ENCODE peak calls at places on chromosomes 3 and 15, in five cellular contexts. One of them, this sample, is unnamed.

GRCh38 chr3:173800154-173800553 is 402.6 kb downstream of the NLGN1 start:
- DNase-seq in GM12878: no peak
- DNase-seq in SK-N-SH: no peak
- DNase-seq in K562: no peak
- DNase-seq in HepG2: no peak
- DNase-seq in this sample: no peak

GRCh38 chr15:73749533-73749932 is 3.6 kb downstream of the INSYN1 start:
- DNase-seq in GM12878: no peak
- DNase-seq in SK-N-SH: no peak
- DNase-seq in K562: no peak
- DNase-seq in HepG2: no peak
- DNase-seq in this sample: no peak

GRCh38 chr3:106261396-106261795 is 392.6 kb upstream of the CBLB start:
- DNase-seq in GM12878: no peak
- DNase-seq in SK-N-SH: no peak
- DNase-seq in K562: no peak
- DNase-seq in HepG2: no peak
- DNase-seq in this sample: no peak

GRCh38 chr3:6644070-6644929 is 216.6 kb upstream of the GRM7 start:
- DNase-seq in GM12878: peak; percentile 25
- DNase-seq in SK-N-SH: no peak
- DNase-seq in K562: no peak
- DNase-seq in HepG2: no peak
- DNase-seq in this sample: no peak

GRCh38 chr3:130276203-130276803 is 69.2 kb upstream of the COL6A5 start:
- DNase-seq in GM12878: no peak
- DNase-seq in SK-N-SH: peak; percentile 65
- DNase-seq in K562: peak; percentile 56
- DNase-seq in HepG2: peak; percentile 24
- DNase-seq in this sample: peak; percentile 1

GRCh38 chr15:66285462-66286280 is 7.7 kb upstream of the DIS3L start:
- DNase-seq in GM12878: no peak
- DNase-seq in SK-N-SH: no peak
- DNase-seq in K562: no peak
- DNase-seq in HepG2: no peak
- DNase-seq in this sample: no peak

GRCh38 chr15:55420171-55420871 is 12.0 kb downstream of the PIERCE2 start:
- DNase-seq in GM12878: no peak
- DNase-seq in SK-N-SH: no peak
- DNase-seq in K562: no peak
- DNase-seq in HepG2: no peak
- DNase-seq in this sample: no peak

GRCh38 chr15:64740361-64741170 is 34.8 kb downstream of the RBPMS2 start:
- DNase-seq in GM12878: no peak
- DNase-seq in SK-N-SH: peak; percentile 42
- DNase-seq in K562: peak; percentile 54
- DNase-seq in HepG2: peak; percentile 26
- DNase-seq in this sample: no peak

GRCh38 chr3:161069441-161070251 is 35.5 kb downstream of the B3GALNT1 start:
- DNase-seq in GM12878: peak; percentile 94
- DNase-seq in SK-N-SH: no peak
- DNase-seq in K562: no peak
- DNase-seq in HepG2: no peak
- DNase-seq in this sample: peak; percentile 59

GRCh38 chr3:124584552-124585391 is 145.5 kb upstream of the UMPS start:
- DNase-seq in GM12878: no peak
- DNase-seq in SK-N-SH: peak; percentile 91
- DNase-seq in K562: peak; percentile 70
- DNase-seq in HepG2: peak; percentile 73
- DNase-seq in this sample: no peak

GRCh38 chr3:184798120-184798519 is 13.8 kb upstream of the VPS8 start:
- DNase-seq in GM12878: no peak
- DNase-seq in SK-N-SH: no peak
- DNase-seq in K562: no peak
- DNase-seq in HepG2: no peak
- DNase-seq in this sample: no peak

GRCh38 chr15:48868549-48868948 is 9.4 kb upstream of the EID1 start:
- DNase-seq in GM12878: no peak
- DNase-seq in SK-N-SH: no peak
- DNase-seq in K562: no peak
- DNase-seq in HepG2: no peak
- DNase-seq in this sample: no peak

GRCh38 chr3:181613191-181613590 is 98.5 kb upstream of the SOX2 start:
- DNase-seq in GM12878: no peak
- DNase-seq in SK-N-SH: no peak
- DNase-seq in K562: no peak
- DNase-seq in HepG2: no peak
- DNase-seq in this sample: no peak

GRCh38 chr15:73843787-73844186 is 29.6 kb upstream of the TBC1D21 start:
- DNase-seq in GM12878: no peak
- DNase-seq in SK-N-SH: no peak
- DNase-seq in K562: no peak
- DNase-seq in HepG2: no peak
- DNase-seq in this sample: no peak

GRCh38 chr3:55469957-55470526 is 17.1 kb downstream of the WNT5A start:
- DNase-seq in GM12878: no peak
- DNase-seq in SK-N-SH: no peak
- DNase-seq in K562: no peak
- DNase-seq in HepG2: no peak
- DNase-seq in this sample: no peak

GRCh38 chr15:62254137-62254934 is 89.3 kb upstream of the C2CD4B start:
- DNase-seq in GM12878: no peak
- DNase-seq in SK-N-SH: peak; percentile 76
- DNase-seq in K562: peak; percentile 71
- DNase-seq in HepG2: peak; percentile 59
- DNase-seq in this sample: peak; percentile 9

GRCh38 chr15:35137175-35137574 is 52.1 kb upstream of the NANOGP8 start:
- DNase-seq in GM12878: no peak
- DNase-seq in SK-N-SH: no peak
- DNase-seq in K562: no peak
- DNase-seq in HepG2: no peak
- DNase-seq in this sample: no peak

GRCh38 chr3:99776516-99777209 is 41.0 kb upstream of the CMSS1 start:
- DNase-seq in GM12878: no peak
- DNase-seq in SK-N-SH: no peak
- DNase-seq in K562: no peak
- DNase-seq in HepG2: no peak
- DNase-seq in this sample: no peak

GRCh38 chr3:129060276-129061076 is at the start of gene GP9:
- DNase-seq in GM12878: no peak
- DNase-seq in SK-N-SH: no peak
- DNase-seq in K562: no peak
- DNase-seq in HepG2: no peak
- DNase-seq in this sample: no peak

GRCh38 chr3:55476515-55476914 is 10.6 kb downstream of the WNT5A start:
- DNase-seq in GM12878: no peak
- DNase-seq in SK-N-SH: no peak
- DNase-seq in K562: no peak
- DNase-seq in HepG2: no peak
- DNase-seq in this sample: no peak

GRCh38 chr3:141482250-141482937 is 4.4 kb upstream of the RASA2 start:
- DNase-seq in GM12878: no peak
- DNase-seq in SK-N-SH: no peak
- DNase-seq in K562: no peak
- DNase-seq in HepG2: peak; percentile 90
- DNase-seq in this sample: peak; percentile 49

GRCh38 chr15:80328496-80328895 is 75.7 kb upstream of the ARNT2 start:
- DNase-seq in GM12878: no peak
- DNase-seq in SK-N-SH: no peak
- DNase-seq in K562: no peak
- DNase-seq in HepG2: no peak
- DNase-seq in this sample: peak; percentile 26

GRCh38 chr15:101043011-101043410 is 123.9 kb downstream of the LRRK1 start:
- DNase-seq in GM12878: no peak
- DNase-seq in SK-N-SH: no peak
- DNase-seq in K562: no peak
- DNase-seq in HepG2: no peak
- DNase-seq in this sample: no peak

GRCh38 chr15:78072080-78072892 is 5.2 kb downstream of the TBC1D2B start:
- DNase-seq in GM12878: no peak
- DNase-seq in SK-N-SH: no peak
- DNase-seq in K562: no peak
- DNase-seq in HepG2: peak; percentile 56
- DNase-seq in this sample: no peak

GRCh38 chr3:178841011-178841410 is 230.6 kb downstream of the ZMAT3 start:
- DNase-seq in GM12878: no peak
- DNase-seq in SK-N-SH: no peak
- DNase-seq in K562: no peak
- DNase-seq in HepG2: no peak
- DNase-seq in this sample: no peak

GRCh38 chr3:143596957-143597642 is 251.2 kb downstream of the SLC9A9 start:
- DNase-seq in GM12878: no peak
- DNase-seq in SK-N-SH: no peak
- DNase-seq in K562: peak; percentile 27
- DNase-seq in HepG2: no peak
- DNase-seq in this sample: no peak

GRCh38 chr15:68373028-68373427 is 58.9 kb downstream of the ITGA11 start:
- DNase-seq in GM12878: no peak
- DNase-seq in SK-N-SH: no peak
- DNase-seq in K562: no peak
- DNase-seq in HepG2: no peak
- DNase-seq in this sample: no peak

GRCh38 chr15:34679326-34679725 is 75.5 kb downstream of the GJD2 start:
- DNase-seq in GM12878: no peak
- DNase-seq in SK-N-SH: no peak
- DNase-seq in K562: no peak
- DNase-seq in HepG2: no peak
- DNase-seq in this sample: no peak

GRCh38 chr15:69979269-69979668 is 118.4 kb downstream of the TLE3 start:
- DNase-seq in GM12878: no peak
- DNase-seq in SK-N-SH: no peak
- DNase-seq in K562: no peak
- DNase-seq in HepG2: peak; percentile 23
- DNase-seq in this sample: no peak

GRCh38 chr15:51727141-51727897 is 10.1 kb downstream of the LYSMD2 start:
- DNase-seq in GM12878: no peak
- DNase-seq in SK-N-SH: peak; percentile 12
- DNase-seq in K562: peak; percentile 29
- DNase-seq in HepG2: peak; percentile 11
- DNase-seq in this sample: no peak

GRCh38 chr3:133162906-133163305 is 124.7 kb downstream of the TMEM108 start:
- DNase-seq in GM12878: no peak
- DNase-seq in SK-N-SH: no peak
- DNase-seq in K562: no peak
- DNase-seq in HepG2: no peak
- DNase-seq in this sample: no peak

GRCh38 chr3:40780801-40781406 is 256.1 kb downstream of the ZNF621 start:
- DNase-seq in GM12878: no peak
- DNase-seq in SK-N-SH: no peak
- DNase-seq in K562: no peak
- DNase-seq in HepG2: no peak
- DNase-seq in this sample: no peak
- TF ChIP-seq GABPA in GM12878: no peak
- TF ChIP-seq GABPA in SK-N-SH: no peak
- TF ChIP-seq GABPA in K562: no peak
- TF ChIP-seq GABPA in HepG2: no peak
- TF ChIP-seq GABPA in this sample: no peak

GRCh38 chr15:57665939-57666338 is 40.6 kb upstream of the POLR2M start:
- DNase-seq in GM12878: no peak
- DNase-seq in SK-N-SH: no peak
- DNase-seq in K562: no peak
- DNase-seq in HepG2: no peak
- DNase-seq in this sample: no peak

GRCh38 chr15:57663262-57663661 is 43.3 kb upstream of the POLR2M start:
- DNase-seq in GM12878: no peak
- DNase-seq in SK-N-SH: no peak
- DNase-seq in K562: no peak
- DNase-seq in HepG2: no peak
- DNase-seq in this sample: no peak

GRCh38 chr15:57665187-57665586 is 41.3 kb upstream of the POLR2M start:
- DNase-seq in GM12878: no peak
- DNase-seq in SK-N-SH: no peak
- DNase-seq in K562: no peak
- DNase-seq in HepG2: no peak
- DNase-seq in this sample: no peak

GRCh38 chr15:57668074-57668473 is 38.4 kb upstream of the POLR2M start:
- DNase-seq in GM12878: no peak
- DNase-seq in SK-N-SH: no peak
- DNase-seq in K562: no peak
- DNase-seq in HepG2: no peak
- DNase-seq in this sample: no peak

GRCh38 chr15:57667171-57667924 is 39.2 kb upstream of the POLR2M start:
- DNase-seq in GM12878: no peak
- DNase-seq in SK-N-SH: peak; percentile 42
- DNase-seq in K562: no peak
- DNase-seq in HepG2: peak; percentile 16
- DNase-seq in this sample: no peak
- TF ChIP-seq REST in GM12878: no peak
- TF ChIP-seq REST in SK-N-SH: no peak
- TF ChIP-seq REST in K562: no peak
- TF ChIP-seq REST in HepG2: no peak
- TF ChIP-seq REST in this sample: no peak

GRCh38 chr15:77039217-77039533 is 31.7 kb downstream of the TSPAN3 start:
- DNase-seq in GM12878: no peak
- DNase-seq in SK-N-SH: no peak
- DNase-seq in K562: no peak
- DNase-seq in HepG2: no peak
- DNase-seq in this sample: no peak
- TF ChIP-seq GABPA in GM12878: no peak
- TF ChIP-seq GABPA in SK-N-SH: no peak
- TF ChIP-seq GABPA in K562: no peak
- TF ChIP-seq GABPA in HepG2: no peak
- TF ChIP-seq GABPA in this sample: no peak

GRCh38 chr15:57994468-57995154 is 70.9 kb downstream of the ALDH1A2 start:
- DNase-seq in GM12878: no peak
- DNase-seq in SK-N-SH: no peak
- DNase-seq in K562: no peak
- DNase-seq in HepG2: no peak
- DNase-seq in this sample: no peak
- TF ChIP-seq REST in GM12878: no peak
- TF ChIP-seq REST in SK-N-SH: no peak
- TF ChIP-seq REST in K562: no peak
- TF ChIP-seq REST in HepG2: no peak
- TF ChIP-seq REST in this sample: no peak

DNA sequence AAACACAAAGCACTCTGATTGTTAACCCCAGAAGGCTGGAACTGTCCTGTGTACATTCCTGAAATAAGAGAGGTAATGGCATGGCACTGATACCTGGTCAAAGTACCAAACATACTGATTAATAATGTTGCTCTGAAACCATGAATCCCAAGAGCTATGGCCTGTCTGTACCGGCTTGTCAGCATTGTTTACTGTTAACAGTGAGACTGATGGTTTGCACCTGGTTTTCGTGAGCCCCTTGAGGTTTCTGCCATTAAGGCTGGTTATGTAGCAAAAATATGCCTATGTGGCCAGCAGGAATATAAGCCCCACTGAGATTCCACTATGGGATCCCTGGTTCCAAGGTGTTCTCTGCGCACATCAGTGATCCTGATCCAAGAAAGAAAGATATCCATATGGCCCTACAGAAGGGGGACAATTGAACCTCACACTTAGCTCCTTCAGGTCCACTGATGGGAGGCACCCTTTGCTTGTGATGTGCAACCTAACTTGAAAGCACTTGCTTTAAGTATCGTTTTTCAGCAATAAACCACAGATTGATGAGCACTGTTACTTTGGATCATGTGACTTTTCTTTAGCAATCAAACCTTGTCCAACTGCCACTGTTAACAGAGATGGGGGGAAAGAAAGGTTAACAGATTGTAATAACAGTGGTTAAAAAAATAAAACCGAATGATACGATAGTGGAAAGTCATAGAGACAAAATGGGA is 65.2 kb downstream of the TBL1XR1 start:
- DNase-seq in GM12878: no peak
- DNase-seq in SK-N-SH: no peak
- DNase-seq in K562: no peak
- DNase-seq in HepG2: no peak
- DNase-seq in this sample: no peak
- TF ChIP-seq GABPA in GM12878: no peak
- TF ChIP-seq GABPA in SK-N-SH: no peak
- TF ChIP-seq GABPA in K562: no peak
- TF ChIP-seq GABPA in HepG2: no peak
- TF ChIP-seq GABPA in this sample: no peak

This sample was measured in HL-60.